ENCODE peak calls at places on chromosome 1, in four cellular contexts. J, T, M and E are unnamed samples.

GRCh38 chr1:230869499-230869898 is 1.2 kb upstream of the C1orf198 start:
- DNase-seq in J (no peak), T (peak; percentile 67), M (no peak), E (no peak)

GRCh38 chr1:62315387-62315786 is 3.8 kb downstream of the KANK4 start:
- DNase-seq in J (no peak), T (no peak), M (no peak), E (no peak)

GRCh38 chr1:43279666-43280065 is 5.7 kb downstream of the C1orf210 start:
- DNase-seq in J (no peak), T (no peak), M (no peak), E (no peak)

GRCh38 chr1:109253803-109254620 is 4.7 kb downstream of the CELSR2 start:
- DNase-seq in J (no peak), T (no peak), M (no peak), E (no peak)

GRCh38 chr1:162632234-162632666 is at the start of gene DDR2:
- DNase-seq in J (no peak), T (peak; percentile 97), M (no peak), E (no peak)

GRCh38 chr1:174871886-174872285 is 127.9 kb upstream of the CACYBP start:
- DNase-seq in J (no peak), T (no peak), M (no peak), E (no peak)

GRCh38 chr1:48356901-48357300 is 115.1 kb downstream of the SPATA6 start:
- DNase-seq in J (no peak), T (no peak), M (no peak), E (no peak)

GRCh38 chr1:11790880-11791715 is 14.7 kb downstream of the MTHFR start:
- DNase-seq in J (no peak), T (peak; percentile 98), M (peak; percentile 46), E (no peak)

GRCh38 chr1:41918450-41919043 is at the start of gene HIVEP3:
- DNase-seq in J (no peak), T (peak; percentile 43), M (no peak), E (no peak)

GRCh38 chr1:2247760-2248126 is 19.6 kb downstream of the SKI start:
- DNase-seq in J (no peak), T (no peak), M (no peak), E (no peak)